ENCODE peak calls at places on chromosomes 4 and X, in five cellular contexts. I is transverse colon, F is pancreas, E is right lobe of liver, X is body of pancreas. H is an unnamed sample.

GRCh38 chrX:22025751-22026150 is 6.4 kb upstream of the PHEX start:
- DNase-seq in E (no peak), F (no peak), I (no peak), X (no peak), H (no peak)

GRCh38 chrX:37627602-37628001 is 56.1 kb downstream of the LANCL3 start:
- DNase-seq in I (peak; percentile 78), F (peak; percentile 22), E (peak; percentile 79), X (peak; percentile 14), H (no peak)

GRCh38 chrX:46569621-46570020 is 3.9 kb upstream of the CHST7 start:
- DNase-seq in F (no peak), E (no peak), I (no peak), X (no peak), H (no peak)

GRCh38 chr4:173332963-173333657 is 1.0 kb downstream of the HMGB2 start:
- DNase-seq in I (no peak), X (no peak), E (no peak), F (no peak), H (no peak)

GRCh38 chrX:154731881-154732280 is 19.0 kb downstream of the GAB3 start:
- DNase-seq in I (no peak), F (no peak), E (no peak), X (no peak), H (no peak)

GRCh38 chrX:1483843-1484637 is 31.3 kb upstream of the ASMTL start:
- DNase-seq in F (no peak), E (no peak), X (no peak), I (no peak), H (peak; percentile 49)

GRCh38 chr4:98433608-98434198 is 172.5 kb downstream of the RAP1GDS1 start:
- DNase-seq in E (no peak), X (no peak), I (no peak), F (no peak), H (no peak)

GRCh38 chr4:99855677-99856076 is 38.5 kb downstream of the LAMTOR3 start:
- DNase-seq in X (peak; percentile 11), F (no peak), E (no peak), I (no peak), H (no peak)

GRCh38 chr4:42399393-42399792 is 2.1 kb downstream of the SHISA3 start:
- DNase-seq in F (no peak), I (no peak), E (no peak), X (no peak), H (no peak)

GRCh38 chr4:101019941-101020401 is 327.4 kb downstream of the PPP3CA start:
- DNase-seq in E (no peak), F (no peak), I (no peak), X (no peak), H (no peak)

DNA sequence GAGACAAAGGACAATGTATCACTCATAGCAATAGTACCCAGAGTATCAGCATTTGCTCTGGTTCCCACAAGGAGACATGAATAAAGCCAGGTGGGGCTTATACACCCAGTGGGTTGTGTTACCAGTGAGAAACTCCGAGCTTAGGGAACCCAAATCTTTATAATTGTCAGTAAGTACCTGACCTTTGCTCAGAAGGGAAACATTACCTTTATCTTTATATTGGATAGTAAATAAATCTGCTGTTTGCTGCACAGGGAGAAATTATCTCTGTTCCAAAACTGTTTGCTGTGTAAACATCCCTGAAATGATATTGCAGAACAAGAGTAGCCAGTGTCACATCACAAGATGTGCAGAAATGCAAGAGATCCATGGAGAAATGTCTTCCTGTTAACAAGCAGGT is 12.1 kb upstream of the SLAIN2 start:
- DNase-seq in F (no peak), E (no peak), X (no peak), I (no peak), H (no peak)
- H3K27ac ChIP-seq in F (no peak overlapping the region), E (no peak overlapping the region), X (no peak overlapping the region), I (peak overlapping the region; percentile 61), H (no peak overlapping the region)

GRCh38 chrX:30618160-30618765 is 35.0 kb upstream of the GK start:
- DNase-seq in F (no peak), X (no peak), E (no peak), I (no peak), H (no peak)
- TF ChIP-seq CTCF in F (no peak), X (no peak), E (peak; percentile 30), I (no peak), H (no peak)

GRCh38 chrX:30889147-30890125 is at the start of gene TAB3:
- DNase-seq in I (peak; percentile 95), E (peak; percentile 96), F (peak; percentile 96), X (peak; percentile 97), H (peak; percentile 96)
- H3K4me3 ChIP-seq in I (peak within 1 kb of the TSS; percentile 72), E (peak within 1 kb of the TSS; percentile 68), F (peak within 1 kb of the TSS; percentile 38), X (peak within 1 kb of the TSS; percentile 18), H (peak within 1 kb of the TSS; percentile 90)

GRCh38 chr4:153346563-153346962 is 2.1 kb downstream of the MND1 start:
- DNase-seq in X (no peak), I (no peak), F (no peak), E (no peak), H (no peak)
- H3K27ac ChIP-seq in X (no peak overlapping the region), I (no peak overlapping the region), F (no peak overlapping the region), E (no peak overlapping the region), H (no peak overlapping the region)

GRCh38 chr4:7703669-7704068 is 236.0 kb downstream of the AFAP1 start:
- DNase-seq in I (no peak), X (no peak), E (no peak), F (no peak), H (no peak)
- TF ChIP-seq CTCF in I (no peak), X (no peak), E (no peak), F (no peak), H (no peak)

DNA sequence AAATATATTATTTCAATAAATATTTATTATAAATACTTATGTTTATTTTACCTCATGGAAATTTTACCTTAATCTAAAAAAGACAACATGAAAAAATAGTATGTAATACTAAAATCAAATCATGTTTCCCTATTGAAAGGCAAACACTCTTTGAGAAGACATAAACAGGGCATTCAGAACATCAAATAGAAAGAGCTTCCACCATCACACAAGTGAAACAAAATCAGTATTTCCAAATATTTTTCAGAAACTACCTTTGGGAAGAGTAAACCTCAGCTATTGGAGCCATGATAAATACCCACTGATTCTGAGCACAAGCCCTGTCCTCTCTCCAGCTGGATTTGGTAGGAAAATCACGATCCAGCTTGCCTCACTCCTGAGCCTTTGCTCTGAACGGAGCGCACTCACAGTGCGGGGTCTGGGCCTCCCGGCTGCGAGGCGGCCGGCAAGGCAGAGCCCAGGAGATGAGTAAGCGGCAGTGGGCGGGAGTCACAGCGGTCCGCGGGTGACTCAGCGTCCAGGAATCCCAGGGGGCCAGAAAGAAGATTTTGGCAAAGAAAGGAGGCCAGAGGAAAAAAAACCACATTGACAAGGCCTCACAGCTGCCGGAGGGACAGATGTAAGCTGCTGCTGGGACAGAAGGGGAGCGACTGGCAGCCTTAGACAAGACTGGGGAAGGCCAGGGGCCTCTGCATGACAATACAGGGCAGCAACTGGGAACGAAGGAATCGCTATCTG is 14.7 kb upstream of the ANXA5 start:
- DNase-seq in I (peak; percentile 73), F (peak; percentile 57), X (peak; percentile 76), E (peak; percentile 59), H (peak; percentile 92)
- H3K4me3 ChIP-seq in I (peak overlapping the region; percentile 4), F (no peak overlapping the region), X (no peak overlapping the region), E (no peak overlapping the region), H (peak overlapping the region; percentile 62)

GRCh38 chrX:41441934-41442823 is 5.0 kb upstream of the NYX start:
- DNase-seq in F (peak; percentile 81), X (peak; percentile 91), I (peak; percentile 89), E (peak; percentile 93), H (peak; percentile 91)
- H3K27ac ChIP-seq in F (peak overlapping the region; percentile 66), X (peak overlapping the region; percentile 22), I (peak overlapping the region; percentile 75), E (peak overlapping the region; percentile 74), H (peak overlapping the region; percentile 82)

H was measured in coronary artery.